ENCODE peak calls at places on chromosomes 11 and 22, in four cellular contexts. E is IMR-90, W is GM12878, A is K562. I is an unnamed sample.

GRCh38 chr22:19983701-19984100 is 32.9 kb downstream of the ARVCF start:
- DNase-seq in W (no peak), A (no peak), E (no peak), I (no peak)

GRCh38 chr11:132405728-132406127 is 1035.3 kb downstream of the NTM start:
- DNase-seq in W (no peak), E (no peak), A (no peak), I (no peak)

GRCh38 chr11:10725114-10725906 is 25.7 kb upstream of the CTR9 start:
- DNase-seq in E (peak; percentile 86), W (no peak), A (no peak), I (no peak)

GRCh38 chr11:130601141-130601540 is 152.7 kb downstream of the ADAMTS15 start:
- DNase-seq in A (no peak), E (peak; percentile 90), W (no peak), I (no peak)

GRCh38 chr11:86795962-86796361 is 4.4 kb upstream of the PRSS23 start:
- DNase-seq in E (no peak), A (no peak), W (no peak), I (peak; percentile 85)

GRCh38 chr11:119108857-119109221 is 1.7 kb downstream of the C2CD2L start:
- DNase-seq in W (no peak), E (no peak), A (no peak), I (no peak)

GRCh38 chr11:66189031-66189745 is 79.3 kb upstream of the RAB1B start:
- DNase-seq in E (peak; percentile 13), W (no peak), A (no peak), I (no peak)

GRCh38 chr11:43723617-43724016 is 43.1 kb downstream of the HSD17B12 start:
- DNase-seq in E (peak; percentile 10), W (no peak), A (no peak), I (no peak)

GRCh38 chr11:130672911-130673310 is 224.5 kb downstream of the ADAMTS15 start:
- DNase-seq in W (no peak), A (no peak), E (peak; percentile 13), I (no peak)

GRCh38 chr11:63914896-63915681 is 1.9 kb downstream of the RCOR2 start:
- DNase-seq in W (no peak), E (no peak), A (peak; percentile 40), I (no peak)

GRCh38 chr11:35932121-35932520 is 11.7 kb upstream of the LDLRAD3 start:
- DNase-seq in E (no peak), W (no peak), A (no peak), I (no peak)

GRCh38 chr22:32803020-32803758 is 1.7 kb downstream of the TIMP3 start:
- DNase-seq in E (peak; percentile 70), A (no peak), W (no peak), I (no peak)

GRCh38 chr11:120183701-120184141 is 27.1 kb upstream of the OAF start:
- DNase-seq in A (no peak), W (no peak), E (no peak), I (no peak)

GRCh38 chr11:132020001-132020400 is 649.6 kb downstream of the NTM start:
- DNase-seq in E (no peak), A (no peak), W (no peak), I (no peak)

GRCh38 chr11:70650075-70650909 is 252.0 kb downstream of the CTTN start:
- DNase-seq in A (peak; percentile 69), E (peak; percentile 69), W (no peak), I (peak; percentile 30)

GRCh38 chr11:107263865-107264563 is 193.6 kb downstream of the CWF19L2 start:
- DNase-seq in A (no peak), E (no peak), W (peak; percentile 9), I (no peak)

GRCh38 chr22:19759459-19759993 is 1.1 kb upstream of the TBX1 start:
- DNase-seq in A (no peak), W (no peak), E (no peak), I (no peak)

DNA sequence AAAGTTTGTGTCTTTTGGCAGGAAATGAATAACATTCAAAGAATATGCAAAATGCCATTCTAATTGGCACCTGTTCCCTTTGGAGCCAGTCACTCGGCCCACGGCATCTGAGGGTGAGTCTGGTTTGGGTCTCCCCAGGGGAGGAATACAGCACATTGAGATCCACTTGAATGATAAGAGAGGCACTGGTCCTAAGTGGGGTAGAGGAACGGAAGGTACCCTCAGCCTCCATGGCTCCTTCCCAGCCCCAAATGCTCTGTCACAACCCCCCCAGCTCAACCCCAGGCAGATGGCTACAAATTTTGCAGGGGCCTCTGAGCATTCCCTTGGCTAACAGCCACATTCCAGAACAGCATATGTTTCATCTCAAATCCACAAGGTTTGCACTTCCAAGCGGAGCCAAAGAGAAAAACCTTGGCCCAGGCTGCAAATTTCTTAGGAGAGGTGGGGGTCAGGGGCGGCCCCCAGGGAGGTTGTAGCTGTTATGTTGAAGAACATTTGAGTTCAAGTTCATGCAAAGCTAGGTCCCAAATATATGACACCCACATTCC is 71.8 kb downstream of the RPUSD4 start:
- DNase-seq in E (peak; percentile 53), A (no peak), W (no peak), I (no peak)
- H3K9ac ChIP-seq in E (no peak overlapping the region), A (no peak overlapping the region), W (no peak overlapping the region), I (no peak overlapping the region)

GRCh38 chr11:13685461-13686108 is 17.1 kb downstream of the FAR1 start:
- DNase-seq in E (peak; percentile 15), W (no peak), A (no peak), I (peak; percentile 81)
- H4K20me1 ChIP-seq in E (peaks cover 22% of the 10 kb centered on the region), W (no peaks in the 10 kb centered on the region), A (peaks cover 11% of the 10 kb centered on the region), I (peaks cover 6% of the 10 kb centered on the region)

GRCh38 chr11:122802876-122803275 is 35.4 kb upstream of the CRTAM start:
- DNase-seq in A (no peak), W (no peak), E (no peak), I (no peak)

GRCh38 chr11:122803716-122804115 is 34.6 kb upstream of the CRTAM start:
- DNase-seq in W (no peak), E (no peak), A (no peak), I (no peak)

GRCh38 chr11:122804796-122805195 is 33.5 kb upstream of the CRTAM start:
- DNase-seq in W (no peak), A (no peak), E (no peak), I (no peak)

GRCh38 chr11:122803306-122803705 is 35.0 kb upstream of the CRTAM start:
- DNase-seq in A (no peak), E (peak; percentile 79), W (no peak), I (no peak)

DNA sequence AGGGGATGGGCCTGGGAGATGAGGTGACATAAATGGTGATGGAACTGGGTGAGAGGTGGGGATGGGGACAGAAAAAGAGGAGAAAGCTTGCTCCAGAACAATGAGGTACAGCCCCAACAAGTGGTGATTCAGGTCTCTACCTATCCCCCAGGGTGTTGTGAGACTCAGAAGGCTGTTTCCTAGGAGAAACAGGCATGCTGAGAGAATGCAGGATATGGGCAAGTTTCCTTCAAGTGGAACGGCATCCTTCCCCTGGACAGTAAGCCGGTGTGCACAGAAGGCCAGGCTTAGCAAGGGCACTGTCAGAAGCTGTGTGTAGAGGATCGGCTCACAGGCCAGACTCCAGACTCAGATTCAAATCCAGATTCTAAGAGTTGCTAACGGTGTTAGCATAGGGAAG is 34.1 kb upstream of the CRTAM start:
- DNase-seq in A (no peak), W (no peak), E (no peak), I (no peak)
- TF ChIP-seq FOS in A (no peak), W (no peak), E (no peak), I (no peak)

GRCh38 chr11:705646-706438 is at the start of gene EPS8L2:
- DNase-seq in W (no peak), A (peak; percentile 92), E (no peak), I (no peak)
- H3K9ac ChIP-seq in W (peak within 1 kb of the TSS; percentile 2), A (peak within 1 kb of the TSS; percentile 87), E (peak within 1 kb of the TSS; percentile 68), I (no peak within 1 kb of the TSS)

DNA sequence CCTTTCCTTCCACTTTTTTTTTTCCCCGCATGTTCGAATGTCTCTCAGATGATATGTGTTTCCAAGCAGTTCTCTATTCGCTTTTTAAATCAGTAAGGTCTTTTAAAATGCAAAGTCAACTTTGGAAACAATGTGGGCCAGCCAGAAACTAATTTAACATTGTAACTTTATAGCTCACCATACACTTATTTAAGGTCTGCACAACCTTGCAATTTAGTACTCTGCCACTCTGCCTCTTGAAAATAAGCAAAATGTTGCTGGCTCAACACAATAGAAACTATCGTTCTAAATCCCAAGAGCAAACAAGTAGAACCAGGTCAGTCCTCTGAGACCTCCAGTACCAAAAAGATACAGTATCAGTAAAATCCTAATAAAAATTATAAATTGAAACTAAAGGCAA is 109.0 kb downstream of the SIK3 start:
- DNase-seq in A (no peak), E (no peak), W (no peak), I (no peak)
- H4K20me1 ChIP-seq in A (peaks cover 3% of the 10 kb centered on the region), E (peaks cover 27% of the 10 kb centered on the region), W (no peaks in the 10 kb centered on the region), I (peaks cover 3% of the 10 kb centered on the region)